ENCODE peak calls at places on chromosomes 2 and 18, in seven cellular contexts. U, Z, F, J, K, D and X are unnamed samples. For H3K36me3, H3K4me1 and H3K9me3, the result is how much of the 10 kb centered on the place peaks cover.

GRCh38 chr18:70420151-70420898 is 131.5 kb downstream of the SOCS6 start:
- DNase-seq in U (peak), Z (no peak), F (peak), J (no peak), K (peak), D (no peak), X (no peak)

GRCh38 chr2:54595161-54595803 is 128.2 kb upstream of the EML6 start:
- DNase-seq in U (no peak), Z (no peak), F (no peak), J (no peak), K (no peak), D (no peak), X (no peak)

GRCh38 chr2:221125691-221126090 is 446.4 kb downstream of the EPHA4 start:
- DNase-seq in U (no peak), Z (no peak), F (peak), J (no peak), K (no peak), D (no peak), X (no peak)

GRCh38 chr2:86350751-86351150 is 13.3 kb upstream of the REEP1 start:
- DNase-seq in U (no peak), Z (no peak), F (no peak), J (no peak), K (no peak), D (no peak), X (no peak)

GRCh38 chr2:11589316-11589940 is 55.6 kb downstream of the GREB1 start:
- DNase-seq in U (no peak), Z (peak), F (no peak), J (no peak), K (no peak), D (peak), X (no peak)

GRCh38 chr18:47669815-47670214 is 260.6 kb downstream of the SMAD2 start:
- DNase-seq in U (no peak), Z (no peak), F (no peak), J (no peak), K (no peak), D (no peak), X (no peak)

GRCh38 chr2:212135739-212136138 is 402.9 kb downstream of the ERBB4 start:
- DNase-seq in U (no peak), Z (no peak), F (peak), J (no peak), K (no peak), D (no peak), X (no peak)

GRCh38 chr2:75003276-75003675 is 44.8 kb downstream of the POLE4 start:
- DNase-seq in U (no peak), Z (no peak), F (no peak), J (no peak), K (peak), D (no peak), X (no peak)

GRCh38 chr2:70403267-70404053 is 101.6 kb upstream of the FAM136A start:
- DNase-seq in U (no peak), Z (no peak), F (no peak), J (peak), K (no peak), D (no peak), X (no peak)

GRCh38 chr2:112768432-112768831 is 4.0 kb upstream of the CKAP2L start:
- DNase-seq in U (no peak), Z (no peak), F (peak), J (no peak), K (peak), D (no peak), X (no peak)

GRCh38 chr2:19823507-19823906 is 78.3 kb downstream of the TTC32 start:
- DNase-seq in U (no peak), Z (no peak), F (peak), J (no peak), K (no peak), D (no peak), X (no peak)

GRCh38 chr2:238906936-238907716 is 59.2 kb downstream of the TWIST2 start:
- DNase-seq in U (no peak), Z (no peak), F (no peak), J (no peak), K (no peak), D (peak), X (no peak)

GRCh38 chr2:95377216-95377530 is 25.3 kb upstream of the FAHD2A start:
- DNase-seq in U (no peak), Z (no peak), F (no peak), J (no peak), K (no peak), D (no peak), X (peak)

GRCh38 chr2:206936456-206937222 is 2.7 kb upstream of the CPO start:
- DNase-seq in U (no peak), Z (no peak), F (no peak), J (no peak), K (peak), D (no peak), X (no peak)

GRCh38 chr18:68429809-68430208 is 285.1 kb downstream of the TMX3 start:
- DNase-seq in U (no peak), Z (no peak), F (peak), J (no peak), K (no peak), D (no peak), X (no peak)

DNA sequence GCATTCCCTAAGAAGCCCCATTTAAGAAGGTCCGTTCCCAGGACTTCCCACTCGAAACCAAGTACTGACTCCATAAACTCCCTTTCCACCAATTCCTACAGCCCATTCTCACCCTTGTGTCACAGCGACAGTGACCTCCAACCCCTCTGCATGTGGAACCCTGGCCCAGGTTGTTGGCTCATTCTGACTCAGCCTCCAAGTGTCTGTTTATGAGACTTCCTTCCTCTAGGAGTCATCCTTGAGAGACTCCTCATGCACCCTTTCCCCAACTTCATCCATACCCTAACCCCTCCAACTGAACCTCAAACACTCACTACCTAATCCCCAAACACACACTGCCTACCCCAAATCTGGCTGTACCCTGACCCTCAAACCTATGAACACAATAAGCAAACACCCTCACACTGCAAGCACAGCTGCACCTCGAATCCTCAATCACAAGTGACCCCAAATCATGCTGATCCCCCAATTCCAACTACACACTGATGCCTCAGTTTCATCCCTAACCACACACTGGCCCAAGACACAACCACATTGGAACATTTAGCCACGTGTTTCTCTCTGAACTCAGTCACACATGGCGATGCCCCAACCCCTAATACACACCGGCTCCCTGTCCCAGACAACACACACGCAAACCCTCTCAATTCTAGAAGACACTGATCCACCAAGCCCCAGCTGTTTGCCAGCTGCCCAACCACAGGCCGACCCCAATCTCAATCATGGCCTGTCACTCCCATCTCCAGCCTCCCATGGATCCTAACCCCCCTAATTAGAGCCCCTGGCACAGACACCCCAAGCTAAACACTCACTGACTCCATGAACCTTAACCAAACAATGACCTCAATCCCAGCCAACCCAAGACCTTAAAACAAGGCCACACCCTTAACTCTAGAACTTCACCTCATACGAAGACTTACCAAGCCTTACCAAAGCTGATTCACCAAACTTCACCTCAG is 219.6 kb downstream of the CYP26B1 start:
- DNase-seq in U (no peak), Z (no peak), F (no peak), J (no peak), K (no peak), D (peak), X (no peak)
- H3K36me3 ChIP-seq in U (under half), Z (under half), F (under half), J (under half), K (under half), D (under half), X (under half)

GRCh38 chr2:161417428-161418274 is 1.6 kb downstream of the TBR1 start:
- DNase-seq in U (no peak), Z (no peak), F (no peak), J (no peak), K (no peak), D (no peak), X (no peak)

GRCh38 chr2:161418275-161418714 is 2.2 kb downstream of the TBR1 start:
- DNase-seq in U (no peak), Z (no peak), F (no peak), J (no peak), K (no peak), D (no peak), X (no peak)

GRCh38 chr2:161418715-161419337 is 2.7 kb downstream of the TBR1 start:
- DNase-seq in U (no peak), Z (no peak), F (peak), J (no peak), K (peak), D (no peak), X (no peak)

GRCh38 chr2:161420406-161421025 is 4.4 kb downstream of the TBR1 start:
- DNase-seq in U (no peak), Z (no peak), F (no peak), J (no peak), K (no peak), D (no peak), X (no peak)

DNA sequence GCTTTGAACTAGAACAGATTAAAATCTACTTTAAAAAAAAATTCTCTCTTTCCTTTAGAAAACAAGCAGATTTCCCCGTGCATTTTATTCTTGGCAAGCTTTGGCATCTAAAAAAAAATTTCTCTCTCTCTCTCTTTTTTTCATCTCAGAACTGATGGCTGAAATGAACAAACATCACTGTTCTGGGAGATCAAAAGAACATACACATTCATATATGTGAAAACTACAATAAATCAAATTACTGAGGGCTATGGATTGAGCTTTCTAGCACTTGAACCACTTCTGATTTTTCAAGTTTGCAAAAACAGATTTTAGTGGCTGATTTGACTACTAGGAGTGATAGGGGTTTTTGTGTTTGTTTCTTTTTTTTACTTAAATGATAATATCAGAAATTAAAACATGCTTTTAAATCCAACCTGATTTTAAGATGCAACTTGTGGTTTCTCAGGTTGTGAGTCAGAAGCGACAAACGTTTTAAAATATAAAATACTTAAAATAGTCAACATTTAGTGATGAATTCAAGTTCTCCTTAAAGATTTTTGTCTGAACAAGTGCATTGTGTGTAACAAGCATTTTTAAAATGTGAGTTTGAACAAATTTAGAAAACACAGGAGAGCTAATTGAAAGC is 3.4 kb downstream of the TBR1 start:
- DNase-seq in U (no peak), Z (no peak), F (no peak), J (no peak), K (no peak), D (no peak), X (no peak)
- H3K4me1 ChIP-seq in U (under half), Z (under half), F (under half), J (half or more), K (under half), D (under half), X (under half)

GRCh38 chr2:160825433-160825832 is 331.8 kb upstream of the RBMS1 start:
- DNase-seq in U (no peak), Z (no peak), F (no peak), J (no peak), K (no peak), D (no peak), X (no peak)

DNA sequence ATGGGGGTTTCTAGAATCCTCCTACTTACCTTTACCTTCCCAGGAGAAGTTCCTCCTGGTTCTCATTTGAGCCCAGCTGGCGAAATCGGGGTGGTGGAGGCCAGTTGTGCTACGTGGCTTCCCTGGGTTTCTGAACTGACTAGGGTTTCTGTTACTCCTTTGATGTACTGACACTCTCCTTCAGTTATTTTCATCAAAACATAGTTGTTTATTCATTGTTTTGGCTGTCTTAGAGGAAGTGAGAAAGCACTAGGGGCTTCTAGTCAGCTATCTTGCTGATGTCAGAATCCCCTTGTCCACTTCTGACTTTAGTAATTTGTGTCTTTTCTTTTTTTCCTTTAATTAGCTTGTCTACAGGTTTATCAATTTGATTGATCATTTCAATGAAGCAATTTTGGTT is 332.2 kb upstream of the TANK start:
- DNase-seq in U (no peak), Z (no peak), F (no peak), J (no peak), K (no peak), D (no peak), X (no peak)
- H3K9me3 ChIP-seq in U (under half), Z (under half), F (under half), J (under half), K (under half), D (half or more), X (under half)

GRCh38 chr2:121415727-121416126 is 115.0 kb upstream of the RNU4ATAC start:
- DNase-seq in U (no peak), Z (no peak), F (no peak), J (no peak), K (no peak), D (no peak), X (no peak)

GRCh38 chr2:121417826-121418225 is 112.9 kb upstream of the RNU4ATAC start:
- DNase-seq in U (no peak), Z (no peak), F (no peak), J (no peak), K (no peak), D (no peak), X (no peak)

GRCh38 chr2:121408641-121409040 is 122.0 kb upstream of the RNU4ATAC start:
- DNase-seq in U (no peak), Z (no peak), F (peak), J (no peak), K (no peak), D (no peak), X (no peak)

GRCh38 chr2:121409388-121409787 is 121.3 kb upstream of the RNU4ATAC start:
- DNase-seq in U (no peak), Z (no peak), F (no peak), J (no peak), K (no peak), D (no peak), X (no peak)

DNA sequence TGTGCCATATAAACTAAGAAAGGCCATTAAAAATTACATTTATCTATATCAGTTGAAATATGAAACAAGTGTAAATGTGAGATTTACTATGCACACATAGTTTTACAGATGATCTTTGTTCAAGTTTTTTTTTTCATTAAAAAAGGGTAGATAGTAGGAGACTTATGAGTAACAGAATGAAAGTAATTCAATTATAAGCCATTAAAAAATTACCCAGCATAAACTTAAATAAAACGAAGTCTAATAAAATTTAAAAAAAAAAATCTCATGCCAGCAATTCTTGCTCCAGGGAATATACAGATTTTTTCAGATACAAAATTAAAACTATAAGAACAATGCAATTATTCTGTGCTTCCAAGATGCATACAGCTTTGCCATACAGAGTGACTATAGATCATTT is 118.3 kb upstream of the RNU4ATAC start:
- DNase-seq in U (no peak), Z (no peak), F (no peak), J (no peak), K (no peak), D (no peak), X (no peak)
- H3K36me3 ChIP-seq in U (under half), Z (under half), F (under half), J (under half), K (under half), D (under half), X (half or more)

GRCh38 chr18:23502516-23503037 is 734 bp upstream of the RMC1 start:
- DNase-seq in U (no peak), Z (no peak), F (no peak), J (no peak), K (no peak), D (no peak), X (no peak)
- H3K4me1 ChIP-seq in U (under half), Z (under half), F (under half), J (under half), K (under half), D (under half), X (under half)

GRCh38 chr18:56068701-56069100 is 480.7 kb upstream of the TCF4 start:
- DNase-seq in U (no peak), Z (no peak), F (no peak), J (no peak), K (no peak), D (no peak), X (no peak)

GRCh38 chr18:56068030-56068671 is 480.2 kb upstream of the TCF4 start:
- DNase-seq in U (no peak), Z (no peak), F (peak), J (no peak), K (peak), D (no peak), X (no peak)

GRCh38 chr18:56067216-56067611 is 479.2 kb upstream of the TCF4 start:
- DNase-seq in U (no peak), Z (no peak), F (peak), J (no peak), K (no peak), D (no peak), X (no peak)

GRCh38 chr18:56065101-56065500 is 477.1 kb upstream of the TCF4 start:
- DNase-seq in U (no peak), Z (no peak), F (no peak), J (no peak), K (no peak), D (no peak), X (no peak)

GRCh38 chr18:56066524-56067215 is 478.7 kb upstream of the TCF4 start:
- DNase-seq in U (no peak), Z (no peak), F (no peak), J (no peak), K (no peak), D (no peak), X (no peak)
- H3K9me3 ChIP-seq in U (under half), Z (under half), F (under half), J (under half), K (under half), D (under half), X (under half)

DNA sequence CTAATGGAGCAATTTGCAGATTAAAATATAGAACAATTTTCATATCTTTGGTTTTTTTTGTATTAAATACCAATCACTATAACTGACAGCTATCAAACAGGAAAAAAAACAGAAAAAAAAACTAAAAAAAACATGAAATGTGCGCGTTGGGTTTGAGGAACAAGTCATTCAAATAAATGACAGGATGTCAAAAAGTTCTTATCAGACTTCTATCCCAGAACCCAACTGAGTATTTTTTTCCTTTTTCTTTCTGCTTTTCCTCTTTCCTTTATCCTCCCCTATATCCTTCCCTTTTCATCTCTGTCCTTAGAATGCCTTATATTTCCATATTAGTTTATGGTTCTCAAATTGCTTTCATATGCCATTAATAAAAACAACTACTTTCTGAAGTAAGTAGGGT is 14.3 kb downstream of the PRKRA start:
- DNase-seq in U (no peak), Z (no peak), F (no peak), J (no peak), K (no peak), D (no peak), X (no peak)
- H3K36me3 ChIP-seq in U (under half), Z (under half), F (under half), J (under half), K (half or more), D (under half), X (half or more)

GRCh38 chr18:48843162-48843561 is 107.6 kb downstream of the SMAD7 start:
- DNase-seq in U (no peak), Z (peak), F (no peak), J (no peak), K (no peak), D (peak), X (no peak)
- H3K4me1 ChIP-seq in U (under half), Z (under half), F (under half), J (under half), K (under half), D (under half), X (under half)